ENCODE peak calls at places on chromosomes 4 and X, in seven cellular contexts. P, N, Y, F, O, B and E are unnamed samples.

GRCh38 chr4:173121044-173121685 is 47.4 kb upstream of the GALNT7 start:
- DNase-seq in P (no peak), Y (no peak), O (peak), N (no peak), B (no peak), F (no peak), E (no peak)

GRCh38 chr4:136036744-136037143 is 1495.5 kb downstream of the PCDH18 start:
- DNase-seq in F (no peak), O (no peak), P (no peak), Y (peak), B (no peak), N (no peak), E (no peak)

GRCh38 chr4:25908491-25908901 is 5.5 kb upstream of the SMIM20 start:
- DNase-seq in O (no peak), N (no peak), Y (peak), F (no peak), B (no peak), P (no peak), E (peak)

GRCh38 chrX:49838374-49838773 is 9.3 kb downstream of the PAGE4 start:
- DNase-seq in P (no peak), O (no peak), F (no peak), N (peak), B (no peak), Y (no peak), E (no peak)

GRCh38 chrX:93422693-93423092 is 250.7 kb downstream of the NAP1L3 start:
- DNase-seq in Y (no peak), N (no peak), O (no peak), F (peak), B (no peak), P (no peak), E (no peak)

GRCh38 chr4:104491396-104491821 is 3.3 kb downstream of the CXXC4 start:
- DNase-seq in P (no peak), F (no peak), B (no peak), N (peak), O (no peak), Y (no peak), E (no peak)

GRCh38 chr4:141660880-141661279 is 24.5 kb downstream of the IL15 start:
- DNase-seq in F (no peak), Y (no peak), B (no peak), N (no peak), P (no peak), O (no peak), E (no peak)

GRCh38 chr4:166896254-166896653 is 338.0 kb downstream of the SPOCK3 start:
- DNase-seq in F (no peak), N (no peak), O (no peak), B (no peak), Y (no peak), P (no peak), E (no peak)

GRCh38 chr4:140168936-140169335 is 15.0 kb upstream of the MAML3 start:
- DNase-seq in B (no peak), F (no peak), O (no peak), Y (no peak), P (no peak), N (no peak), E (no peak)

GRCh38 chrX:148574247-148574973 is 74.0 kb downstream of the AFF2 start:
- DNase-seq in O (no peak), P (no peak), F (no peak), N (no peak), B (no peak), Y (no peak), E (no peak)

GRCh38 chr4:1033840-1034551 is 22.6 kb downstream of the FGFRL1 start:
- DNase-seq in N (no peak), Y (no peak), P (peak), F (no peak), O (no peak), B (no peak), E (no peak)

GRCh38 chrX:24860140-24860539 is 155.6 kb downstream of the ARX start:
- DNase-seq in N (no peak), O (no peak), B (no peak), P (no peak), F (no peak), Y (no peak), E (no peak)

GRCh38 chr4:142095886-142096605 is 459.7 kb downstream of the IL15 start:
- DNase-seq in B (no peak), O (no peak), F (no peak), N (no peak), Y (peak), P (no peak), E (no peak)

GRCh38 chr4:7398788-7399432 is 35.8 kb downstream of the PSAPL1 start:
- DNase-seq in B (no peak), Y (no peak), N (no peak), F (no peak), O (no peak), P (peak), E (no peak)

GRCh38 chr4:41359069-41359769 is 102.5 kb downstream of the UCHL1 start:
- DNase-seq in O (peak), P (no peak), Y (no peak), F (no peak), N (no peak), B (no peak), E (no peak)